ENCODE peak calls at places on chromosomes 7 and 10, in nine cellular contexts. Y is hepatocyte; F is vagina; Z is A549; G is testis; A is stomach; O is heart right ventricle; M is CD4-positive, CD25-positive, alpha-beta regulatory T cell; X is small intestine. L is an unnamed sample.
A peak's percentile ranks its signal among the peaks of the same experiment; 100 is the strongest.

GRCh38 chr7:116232402-116232749 is 22.0 kb downstream of the TES start:
- DNase-seq in F (no peak), M (no peak), O (no peak), G (no peak), Z (no peak), Y (no peak), X (no peak), A (no peak), L (no peak)

GRCh38 chr10:49273082-49273465 is 25.9 kb upstream of the C10orf71 start:
- DNase-seq in A (no peak), M (no peak), F (peak; percentile 83), G (no peak), Z (no peak), Y (no peak), X (no peak), O (no peak), L (no peak)

GRCh38 chr10:102631525-102632393 is 12.5 kb upstream of the TRIM8 start:
- DNase-seq in Y (no peak), M (no peak), G (no peak), A (no peak), O (no peak), F (no peak), Z (no peak), X (no peak), L (no peak)

GRCh38 chr10:116787018-116787674 is 44.8 kb upstream of the HSPA12A start:
- DNase-seq in A (no peak), Y (no peak), M (no peak), O (no peak), G (no peak), F (no peak), Z (no peak), X (no peak), L (no peak)

GRCh38 chr7:105985250-105985649 is 22.2 kb downstream of the CDHR3 start:
- DNase-seq in Z (no peak), X (no peak), A (no peak), O (no peak), M (no peak), Y (no peak), G (no peak), F (no peak), L (no peak)

GRCh38 chr10:133274751-133275682 is 1.7 kb downstream of the ADAM8 start:
- DNase-seq in A (peak; percentile 53), O (no peak), Y (peak; percentile 42), X (peak; percentile 29), G (no peak), Z (no peak), M (peak; percentile 81), F (no peak), L (peak; percentile 59)

GRCh38 chr7:30224511-30225031 is 59.8 kb upstream of the ZNRF2 start:
- DNase-seq in A (no peak), X (no peak), O (no peak), F (peak; percentile 34), G (no peak), Z (no peak), M (no peak), Y (no peak), L (peak; percentile 23)

GRCh38 chr10:46525177-46525823 is 31.2 kb downstream of the GPRIN2 start:
- DNase-seq in M (peak; percentile 34), Z (peak; percentile 94), Y (no peak), F (no peak), G (no peak), X (no peak), A (peak; percentile 24), O (no peak), L (no peak)

GRCh38 chr10:87706731-87707130 is 47.1 kb downstream of the PAPSS2 start:
- DNase-seq in Z (no peak), A (no peak), F (no peak), X (no peak), M (no peak), O (no peak), Y (no peak), G (no peak), L (no peak)

GRCh38 chr10:87657370-87657769 is 2.3 kb upstream of the PAPSS2 start:
- DNase-seq in M (no peak), O (peak; percentile 14), G (peak; percentile 43), Y (no peak), Z (no peak), A (peak; percentile 32), F (no peak), X (no peak), L (no peak)

GRCh38 chr10:103598654-103599115 is 105.2 kb downstream of the NEURL1 start:
- DNase-seq in Y (peak; percentile 85), A (peak; percentile 60), O (peak; percentile 59), G (peak; percentile 74), F (no peak), M (peak; percentile 12), Z (peak; percentile 95), X (peak; percentile 77), L (peak; percentile 66)

GRCh38 chr7:27237735-27238334 is 4.8 kb upstream of the EVX1 start:
- DNase-seq in Y (no peak), Z (no peak), G (no peak), A (no peak), F (no peak), O (no peak), X (no peak), M (no peak), L (no peak)

GRCh38 chr7:83697814-83698530 is 49.0 kb upstream of the SEMA3E start:
- DNase-seq in O (no peak), Z (no peak), M (no peak), Y (no peak), X (no peak), A (no peak), F (no peak), G (no peak), L (no peak)

GRCh38 chr10:116836087-116836486 is 13.2 kb upstream of the ENO4 start:
- DNase-seq in Y (no peak), X (no peak), Z (no peak), F (peak; percentile 22), G (no peak), O (no peak), M (no peak), A (no peak), L (no peak)

GRCh38 chr7:70595741-70596574 is 536.0 kb upstream of the GALNT17 start:
- DNase-seq in G (peak; percentile 21), O (no peak), X (peak; percentile 53), Y (peak; percentile 36), M (no peak), F (no peak), A (peak; percentile 33), Z (no peak), L (no peak)

GRCh38 chr7:70659263-70659662 is 472.7 kb upstream of the GALNT17 start:
- DNase-seq in O (no peak), G (no peak), M (no peak), X (peak; percentile 20), A (no peak), F (no peak), Y (no peak), Z (no peak), L (no peak)

DNA sequence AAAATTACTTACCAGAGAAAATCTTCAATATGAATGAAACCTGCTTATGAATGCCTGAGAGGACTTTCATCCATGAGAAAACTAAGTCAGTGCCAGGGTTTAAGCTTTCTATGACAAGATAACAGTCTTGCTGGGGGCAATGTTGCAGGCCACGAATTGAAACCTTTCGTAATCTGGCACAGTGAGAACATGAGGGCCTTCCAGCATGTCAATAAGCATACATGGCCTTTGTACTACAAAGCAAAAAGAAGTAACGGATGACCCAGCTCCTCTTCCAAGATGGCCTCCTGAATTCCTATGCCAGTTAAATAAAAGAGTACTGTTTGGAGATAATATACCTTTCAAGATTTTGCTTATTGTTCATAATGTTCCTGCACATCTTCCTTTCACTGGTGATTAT is 270.6 kb upstream of the PHF14 start:
- DNase-seq in Z (no peak), A (no peak), X (no peak), F (no peak), O (no peak), M (no peak), G (no peak), Y (no peak), L (no peak)
- H3K27ac ChIP-seq in Z (no peak overlapping the region), A (no peak overlapping the region), X (no peak overlapping the region), F (no peak overlapping the region), O (no peak overlapping the region), M (no peak overlapping the region), G (no peak overlapping the region), Y (no peak overlapping the region), L (no peak overlapping the region)

GRCh38 chr10:110010076-110011069 is 2.6 kb downstream of the ADD3 start:
- DNase-seq in M (peak; percentile 93), F (no peak), X (peak; percentile 44), A (no peak), Y (no peak), G (no peak), O (no peak), Z (no peak), L (peak; percentile 43)

GRCh38 chr10:110013615-110014293 is 6.0 kb downstream of the ADD3 start:
- DNase-seq in O (no peak), M (peak; percentile 61), G (no peak), A (no peak), F (no peak), Z (no peak), Y (peak; percentile 47), X (no peak), L (no peak)

GRCh38 chr10:110007701-110008517 is at the start of gene ADD3:
- DNase-seq in M (peak; percentile 93), Y (peak; percentile 99), Z (peak; percentile 74), A (peak; percentile 93), G (peak; percentile 98), X (peak; percentile 90), F (no peak), O (peak; percentile 96), L (peak; percentile 99)

GRCh38 chr10:110008518-110009339 is 945 bp downstream of the ADD3 start:
- DNase-seq in Z (peak; percentile 13), G (peak; percentile 53), A (peak; percentile 66), X (peak; percentile 67), Y (peak; percentile 34), O (peak; percentile 47), M (peak; percentile 82), F (peak; percentile 92), L (peak; percentile 35)

DNA sequence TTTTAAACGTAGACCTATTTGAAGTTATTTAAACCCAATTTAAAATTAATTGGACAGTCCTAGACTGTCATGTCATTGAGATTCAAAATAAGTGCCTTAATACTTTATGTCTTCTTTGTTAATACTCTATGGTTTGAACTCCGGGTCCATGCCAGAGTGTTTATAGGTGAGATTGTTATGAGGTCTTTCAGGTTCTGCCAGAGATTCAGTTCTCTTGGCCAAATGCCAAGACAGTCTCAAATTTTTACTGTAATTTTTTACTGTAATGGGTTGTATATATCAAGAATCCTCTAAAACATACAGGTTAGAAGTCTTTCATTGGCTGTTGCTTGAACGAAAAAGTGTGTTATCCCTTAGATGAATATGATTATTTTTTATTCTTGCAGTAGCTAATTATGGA is 3.9 kb downstream of the ADD3 start:
- DNase-seq in Y (peak; percentile 32), Z (no peak), G (no peak), O (no peak), M (no peak), X (no peak), A (no peak), F (no peak), L (no peak)
- H3K4me1 ChIP-seq in Y (peaks cover 46% of the 10 kb centered on the region), Z (peaks cover 20% of the 10 kb centered on the region), G (peaks cover 14% of the 10 kb centered on the region), O (peaks cover 85% of the 10 kb centered on the region), M (peaks cover 75% of the 10 kb centered on the region), X (peaks cover 5% of the 10 kb centered on the region), A (peaks cover 81% of the 10 kb centered on the region), F (peaks cover 80% of the 10 kb centered on the region), L (peaks cover 20% of the 10 kb centered on the region)

GRCh38 chr10:34701194-34701593 is 113.9 kb downstream of the PARD3 start:
- DNase-seq in X (no peak), Y (no peak), M (no peak), F (no peak), A (no peak), Z (no peak), O (no peak), G (no peak), L (no peak)
- H3K27ac ChIP-seq in X (no peak overlapping the region), Y (no peak overlapping the region), M (no peak overlapping the region), F (no peak overlapping the region), A (no peak overlapping the region), Z (peak overlapping the region; percentile 86), O (no peak overlapping the region), G (no peak overlapping the region), L (no peak overlapping the region)

GRCh38 chr7:138460176-138460648 is at the start of gene TRIM24:
- DNase-seq in O (peak; percentile 96), G (no peak), Z (peak; percentile 95), Y (no peak), M (no peak), A (no peak), F (no peak), X (no peak), L (no peak)
- H3K4me1 ChIP-seq in O (peaks cover 18% of the 10 kb centered on the region), G (peaks cover 3% of the 10 kb centered on the region), Z (peaks cover 11% of the 10 kb centered on the region), Y (no peaks in the 10 kb centered on the region), M (peaks cover 22% of the 10 kb centered on the region), A (peaks cover 38% of the 10 kb centered on the region), F (peaks cover 23% of the 10 kb centered on the region), X (peaks cover 2% of the 10 kb centered on the region), L (no peaks in the 10 kb centered on the region)